ENCODE peak calls at places on chromosome 13, in five cellular contexts. O is mucosa of descending colon, X is Panc1, F is neural progenitor cell, D is pancreas. K is an unnamed sample.

GRCh38 chr13:74298912-74299311 is 164.7 kb upstream of the KLF12 start:
- DNase-seq in D (no peak), O (no peak), F (no peak), X (no peak), K (no peak)

GRCh38 chr13:95948646-95949045 is 104.6 kb downstream of the UGGT2 start:
- DNase-seq in X (no peak), D (no peak), O (no peak), F (no peak), K (no peak)

GRCh38 chr13:40445557-40445990 is 220.9 kb downstream of the FOXO1 start:
- DNase-seq in O (peak), X (no peak), D (peak), F (no peak), K (peak)

GRCh38 chr13:49669735-49670309 is 21.5 kb downstream of the EBPL start:
- DNase-seq in O (peak), X (peak), D (peak), F (peak), K (peak)

GRCh38 chr13:71864094-71864980 is 2.7 kb downstream of the DACH1 start:
- DNase-seq in O (peak), D (peak), F (peak), X (no peak), K (no peak)

GRCh38 chr13:86892330-86892729 is 778.8 kb upstream of the SLITRK5 start:
- DNase-seq in O (no peak), F (no peak), D (no peak), X (no peak), K (no peak)

GRCh38 chr13:31372454-31372853 is 172.7 kb downstream of the B3GLCT start:
- DNase-seq in X (no peak), D (no peak), F (no peak), O (no peak), K (no peak)

GRCh38 chr13:74695021-74695800 is 561.0 kb upstream of the KLF12 start:
- DNase-seq in F (no peak), D (no peak), O (no peak), X (no peak), K (no peak)

GRCh38 chr13:29435125-29435911 is 160.2 kb downstream of the SLC7A1 start:
- DNase-seq in F (no peak), D (no peak), O (no peak), X (no peak), K (no peak)

GRCh38 chr13:81017525-81018152 is 676.7 kb upstream of the SPRY2 start:
- DNase-seq in X (no peak), F (peak), O (no peak), D (no peak), K (peak)

GRCh38 chr13:35984776-35985453 is 146.3 kb downstream of the DCLK1 start:
- DNase-seq in X (no peak), D (no peak), O (no peak), F (peak), K (no peak)

GRCh38 chr13:74771964-74772363 is 637.8 kb upstream of the KLF12 start:
- DNase-seq in O (no peak), D (no peak), X (no peak), F (no peak), K (no peak)

GRCh38 chr13:80436571-80437169 is 95.7 kb upstream of the SPRY2 start:
- DNase-seq in O (no peak), F (no peak), X (no peak), D (no peak), K (no peak)

GRCh38 chr13:50230365-50230978 is 215.2 kb downstream of the KCNRG start:
- DNase-seq in X (no peak), D (no peak), F (no peak), O (no peak), K (no peak)

GRCh38 chr13:90201676-90202425 is 1145.6 kb upstream of the MIR17HG start:
- DNase-seq in X (no peak), D (no peak), O (no peak), F (no peak), K (no peak)

GRCh38 chr13:46639033-46639981 is 86.3 kb downstream of the LRCH1 start:
- DNase-seq in O (no peak), F (no peak), D (no peak), X (no peak), K (peak)

GRCh38 chr13:30396434-30397075 is 25.7 kb upstream of the UBE2L5 start:
- DNase-seq in X (no peak), D (no peak), O (no peak), F (no peak), K (no peak)

GRCh38 chr13:75839418-75839817 is 203.3 kb downstream of the LMO7 start:
- DNase-seq in O (no peak), F (no peak), D (no peak), X (no peak), K (no peak)

GRCh38 chr13:65907656-65908441 is 1322.3 kb downstream of the PCDH9 start:
- DNase-seq in X (no peak), O (no peak), D (no peak), F (no peak), K (no peak)

GRCh38 chr13:113657851-113658741 is at the start of gene ATP4B:
- DNase-seq in F (no peak), X (no peak), D (peak), O (peak), K (no peak)

GRCh38 chr13:28622286-28622685 is 36.6 kb upstream of the POMP start:
- DNase-seq in X (no peak), D (no peak), O (no peak), F (no peak), K (no peak)

GRCh38 chr13:44249439-44249838 is 124.2 kb upstream of the SERP2 start:
- DNase-seq in D (peak), O (peak), F (no peak), X (no peak), K (no peak)

GRCh38 chr13:94234766-94235165 is 244.7 kb downstream of the DCT start:
- DNase-seq in F (no peak), O (no peak), D (no peak), X (no peak), K (no peak)

GRCh38 chr13:75635621-75636338 is at the start of gene LMO7:
- DNase-seq in O (no peak), D (peak), X (no peak), F (peak), K (peak)

GRCh38 chr13:74891610-74892009 is 590.4 kb downstream of the TBC1D4 start:
- DNase-seq in F (no peak), O (no peak), D (no peak), X (no peak), K (no peak)

DNA sequence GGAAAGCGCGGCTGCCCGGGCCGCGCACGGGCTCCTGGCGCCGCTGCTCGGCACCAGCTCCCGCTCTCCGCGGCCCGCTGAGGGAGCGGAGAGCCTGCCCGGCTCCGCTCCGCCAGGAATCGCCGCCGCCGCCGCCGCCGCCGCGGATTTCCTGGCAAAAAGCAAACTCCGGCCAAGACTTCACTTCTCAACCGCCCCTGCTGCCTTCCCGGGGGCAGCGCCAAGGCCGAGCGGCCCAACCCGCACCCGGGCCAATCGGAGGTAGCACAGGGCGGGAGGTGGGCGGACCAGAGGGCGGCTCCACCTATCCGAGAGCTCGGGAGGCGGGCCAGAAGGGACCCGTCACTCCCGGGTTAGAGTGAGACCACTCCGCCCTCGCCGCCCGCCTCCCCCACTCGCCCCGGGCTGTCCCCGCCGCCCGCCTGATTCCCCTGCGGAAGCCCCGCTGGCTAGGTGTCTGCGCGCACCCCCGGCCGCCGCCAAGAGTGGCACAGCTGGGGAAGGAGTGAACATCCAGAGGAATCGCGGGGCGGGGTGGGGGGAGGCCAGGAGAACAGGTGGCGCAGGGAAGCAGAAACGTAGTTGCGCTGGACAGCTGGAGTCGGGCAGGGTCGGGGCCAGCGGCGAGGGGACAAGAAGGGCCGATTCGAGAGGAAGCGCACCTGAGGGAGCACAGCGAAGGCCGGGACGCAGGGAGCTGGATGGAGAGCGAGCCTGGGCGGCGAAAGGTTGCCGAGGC is at the start of gene LNX2:
- DNase-seq in D (peak), O (peak), F (peak), X (no peak), K (peak)
- TF ChIP-seq CTCF in D (no peak), O (no peak), F (no peak), X (no peak), K (no peak)

DNA sequence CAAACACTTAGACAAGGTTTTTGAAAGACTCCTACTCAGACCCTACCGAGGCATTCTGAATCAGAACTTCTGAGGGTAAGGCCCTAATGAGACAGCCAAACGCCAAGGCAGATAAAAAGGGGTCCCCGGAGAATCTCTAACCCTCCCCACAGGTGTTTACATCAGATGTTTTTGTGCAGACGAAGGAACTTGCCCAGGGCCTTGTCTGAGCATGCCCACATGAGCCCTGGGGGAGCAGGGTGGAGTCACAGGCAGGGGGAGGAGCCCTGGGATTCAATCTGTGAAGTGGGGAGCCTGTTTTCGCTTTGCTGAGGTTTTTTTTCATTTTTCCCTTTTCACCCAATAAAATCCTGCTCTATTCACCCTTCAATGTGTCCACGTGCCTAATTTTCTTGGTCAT is 61.6 kb upstream of the MED4 start:
- DNase-seq in X (no peak), O (peak), D (no peak), F (no peak), K (peak)
- H3K4me3 ChIP-seq in X (no peak), O (no peak), D (no peak), F (no peak), K (no peak)

GRCh38 chr13:60329221-60329983 is 67.6 kb upstream of the TDRD3 start:
- DNase-seq in D (peak), X (peak), F (peak), O (peak), K (peak)
- TF ChIP-seq CTCF in D (peak), X (peak), F (peak), O (no peak), K (peak)

GRCh38 chr13:32428581-32429072 is 697 bp upstream of the N4BP2L1 start:
- DNase-seq in D (no peak), F (no peak), O (no peak), X (no peak), K (peak)

GRCh38 chr13:32429406-32429909 is 1.5 kb upstream of the N4BP2L1 start:
- DNase-seq in F (no peak), X (no peak), D (no peak), O (no peak), K (no peak)

GRCh38 chr13:32426981-32427851 is 714 bp downstream of the N4BP2L1 start:
- DNase-seq in X (no peak), O (peak), D (peak), F (peak), K (peak)

GRCh38 chr13:32426191-32426980 is 1.5 kb downstream of the N4BP2L1 start:
- DNase-seq in D (no peak), X (no peak), O (peak), F (no peak), K (peak)

DNA sequence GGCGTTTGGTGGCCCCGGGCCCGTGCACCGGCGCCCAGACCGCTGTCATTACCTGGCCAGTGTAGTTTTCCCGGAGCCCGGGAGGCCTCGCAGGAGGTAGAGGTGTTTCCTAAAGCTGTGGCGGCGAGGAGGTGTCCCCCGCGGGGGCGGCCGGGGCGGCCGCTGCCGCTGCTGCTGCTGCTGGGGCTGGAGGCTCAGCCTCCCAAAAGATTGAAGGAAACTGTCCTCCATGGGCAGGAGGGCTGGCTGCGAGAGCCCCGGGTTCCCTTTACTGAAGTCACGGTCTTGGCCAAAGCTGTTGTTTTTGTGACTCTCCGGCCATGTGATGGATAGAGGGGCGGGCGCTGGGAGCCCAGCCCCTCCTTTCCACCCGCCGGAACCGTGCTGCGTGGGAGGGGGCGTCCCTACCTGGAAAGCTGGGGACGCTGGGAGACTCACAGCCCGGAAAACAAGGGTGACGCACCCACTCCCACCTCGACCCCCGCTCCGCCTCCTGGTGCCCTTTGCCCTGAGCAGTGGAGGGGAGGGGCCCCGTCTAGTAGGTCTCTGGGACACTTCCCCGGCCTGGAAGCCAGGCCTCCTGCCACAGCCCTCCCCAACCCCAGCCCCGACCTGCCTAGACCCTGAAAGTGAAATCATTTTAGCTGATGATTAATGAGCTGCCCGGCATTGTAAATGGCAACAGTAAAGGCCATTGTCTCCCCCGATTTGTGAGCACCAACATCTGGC is at the start of gene N4BP2L1:
- DNase-seq in D (peak), O (peak), F (peak), X (no peak), K (peak)
- H3K4me3 ChIP-seq in D (peak), O (peak), F (peak), X (peak), K (peak)

K was measured in GM12865.